ENCODE peak calls at places on chromosomes 2 and 18, in nine cellular contexts. X is HepG2, R is spleen, Q is uterus, A is ovary, S is body of pancreas, N is HCT116, V is esophagus squamous epithelium, G is IMR-90. U is an unnamed sample.

GRCh38 chr2:185130685-185131084 is 532.4 kb downstream of the ZNF804A start:
- DNase-seq in X (no peak), A (no peak), V (no peak), G (no peak), N (no peak), Q (no peak), R (no peak), S (no peak), U (no peak)

GRCh38 chr2:8193146-8193545 is 488.7 kb upstream of the ID2 start:
- DNase-seq in S (no peak), A (no peak), X (no peak), N (no peak), R (no peak), G (peak; percentile 55), V (no peak), Q (no peak), U (no peak)

GRCh38 chr18:48003426-48004349 is 73.2 kb upstream of the SMAD2 start:
- DNase-seq in R (no peak), S (peak; percentile 90), X (no peak), G (no peak), Q (peak; percentile 34), V (no peak), N (peak; percentile 72), A (no peak), U (peak; percentile 66)

GRCh38 chr2:144645055-144645778 is 125.3 kb upstream of the ZEB2 start:
- DNase-seq in V (no peak), N (no peak), Q (no peak), R (no peak), S (no peak), X (no peak), G (peak; percentile 56), A (no peak), U (no peak)

GRCh38 chr2:41967426-41968181 is 80.2 kb upstream of the PKDCC start:
- DNase-seq in V (no peak), N (no peak), A (no peak), S (peak; percentile 39), G (no peak), Q (peak; percentile 40), R (no peak), X (no peak), U (peak; percentile 24)

GRCh38 chr18:52874774-52875173 is 534.8 kb downstream of the DCC start:
- DNase-seq in A (no peak), R (no peak), S (no peak), N (no peak), G (no peak), V (no peak), Q (no peak), X (no peak), U (no peak)

GRCh38 chr18:5955861-5956260 is 60.5 kb upstream of the TMEM200C start:
- DNase-seq in Q (no peak), S (no peak), N (no peak), X (no peak), R (no peak), A (no peak), V (no peak), G (peak; percentile 33), U (no peak)

GRCh38 chr2:101083613-101084012 is 67.6 kb downstream of the TBC1D8 start:
- DNase-seq in S (no peak), G (no peak), X (no peak), V (no peak), Q (no peak), A (no peak), N (no peak), R (no peak), U (no peak)

DNA sequence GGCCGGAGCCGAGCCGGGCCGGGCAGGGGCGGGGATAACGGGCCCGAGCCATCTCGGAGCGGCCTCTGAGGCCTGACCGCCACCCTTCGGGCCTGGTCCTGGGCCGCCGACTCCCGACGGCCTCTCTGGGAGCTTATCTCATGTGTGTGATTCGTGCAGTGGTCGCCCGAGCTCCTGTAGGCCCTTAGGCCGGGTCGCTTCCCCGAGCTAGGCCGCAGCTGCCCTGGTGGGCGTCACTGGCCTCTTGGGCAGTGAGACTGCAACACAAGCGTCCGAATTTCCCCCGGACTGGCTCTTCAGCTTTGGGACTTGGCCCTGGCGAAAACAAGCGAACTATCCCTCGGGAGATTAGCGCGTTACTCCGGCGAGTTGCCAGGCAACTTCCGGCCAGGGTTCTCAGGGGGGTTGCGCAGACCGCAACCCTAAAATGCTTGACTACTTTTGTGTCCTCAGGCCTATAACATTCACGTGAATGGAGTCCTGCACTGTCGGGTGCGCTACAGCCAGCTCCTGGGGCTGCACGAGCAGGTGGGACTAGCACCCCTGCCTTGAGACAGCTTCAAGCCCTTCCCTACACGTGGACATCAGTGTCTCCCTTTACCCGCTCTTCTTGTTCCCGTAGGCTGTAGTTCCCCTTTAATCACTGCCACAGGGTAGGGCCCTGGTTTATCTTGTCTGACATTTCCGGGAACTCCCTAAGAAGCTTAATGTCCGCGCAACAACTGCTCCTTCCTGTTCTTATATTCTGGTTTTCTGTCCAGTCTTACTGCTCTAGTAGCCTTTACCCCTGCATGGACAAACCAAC is 602 bp downstream of the SNX17 start:
- DNase-seq in Q (no peak), R (no peak), G (peak; percentile 53), N (no peak), V (no peak), X (no peak), A (peak; percentile 66), S (no peak), U (peak; percentile 35)
- TF ChIP-seq POLR2A in Q (no peak), R (no peak), G (no peak), N (no peak), V (no peak), X (peak; percentile 68), A (no peak), S (no peak), U (no peak)

GRCh38 chr2:128511731-128512663 is 193.3 kb upstream of the HS6ST1 start:
- DNase-seq in V (no peak), Q (no peak), A (no peak), N (no peak), X (no peak), S (no peak), R (peak; percentile 62), G (no peak), U (no peak)

GRCh38 chr2:128513416-128514283 is 195.0 kb upstream of the HS6ST1 start:
- DNase-seq in A (no peak), X (no peak), G (no peak), S (no peak), Q (no peak), V (no peak), N (no peak), R (peak; percentile 81), U (peak; percentile 49)

GRCh38 chr2:128512664-128513415 is 194.2 kb upstream of the HS6ST1 start:
- DNase-seq in Q (no peak), A (no peak), R (peak; percentile 65), V (no peak), S (no peak), X (no peak), N (no peak), G (no peak), U (no peak)

GRCh38 chr2:128516938-128517337 is 198.3 kb upstream of the HS6ST1 start:
- DNase-seq in R (no peak), V (no peak), G (no peak), S (no peak), A (no peak), Q (no peak), N (no peak), X (no peak), U (no peak)

DNA sequence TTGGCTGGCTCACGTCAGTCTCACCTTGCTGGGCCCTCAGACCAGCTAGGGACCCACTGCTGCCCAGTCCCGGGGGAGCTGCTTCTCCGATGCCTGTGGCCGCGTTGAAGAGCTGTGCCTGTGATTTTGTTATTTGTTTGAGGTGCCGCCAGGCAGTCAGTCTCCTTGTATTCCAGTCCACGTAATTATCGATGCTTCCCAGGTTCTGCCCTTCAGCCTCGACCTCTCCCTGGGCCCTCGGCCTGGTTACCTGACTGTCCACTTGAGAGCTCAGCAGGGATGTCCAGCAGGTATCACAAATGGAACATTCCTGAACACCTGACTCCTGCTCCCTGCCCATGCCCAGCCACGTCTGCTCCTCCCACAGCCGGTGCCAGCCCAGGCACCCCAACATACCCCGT is 195.9 kb upstream of the HS6ST1 start:
- DNase-seq in R (peak; percentile 74), V (no peak), Q (no peak), A (no peak), G (no peak), S (no peak), N (no peak), X (no peak), U (no peak)
- H3K27ac ChIP-seq in R (no peak overlapping the region), V (no peak overlapping the region), Q (no peak overlapping the region), A (no peak overlapping the region), G (no peak overlapping the region), S (no peak overlapping the region), N (no peak overlapping the region), X (no peak overlapping the region), U (no peak overlapping the region)

GRCh38 chr2:190970872-190971506 is 43.0 kb downstream of the STAT1 start:
- DNase-seq in X (no peak), R (no peak), Q (no peak), N (no peak), A (no peak), G (no peak), V (no peak), S (no peak), U (no peak)

GRCh38 chr2:190973726-190974628 is 40.0 kb downstream of the STAT1 start:
- DNase-seq in N (no peak), V (no peak), R (no peak), Q (no peak), S (no peak), A (no peak), X (no peak), G (no peak), U (no peak)

GRCh38 chr2:190972846-190973245 is 41.1 kb downstream of the STAT1 start:
- DNase-seq in S (no peak), V (no peak), R (no peak), X (no peak), Q (no peak), A (no peak), G (no peak), N (no peak), U (no peak)

GRCh38 chr2:190973262-190973661 is 40.7 kb downstream of the STAT1 start:
- DNase-seq in Q (no peak), N (no peak), G (no peak), A (no peak), V (no peak), S (no peak), R (no peak), X (no peak), U (no peak)

GRCh38 chr2:190972213-190972612 is 41.8 kb downstream of the STAT1 start:
- DNase-seq in Q (no peak), X (no peak), G (no peak), V (no peak), N (no peak), A (no peak), R (no peak), S (no peak), U (no peak)
- H3K36me3 ChIP-seq in Q (no peaks in the 10 kb centered on the region), X (peaks cover 88% of the 10 kb centered on the region), G (peaks cover 48% of the 10 kb centered on the region), V (peaks cover 13% of the 10 kb centered on the region), N (peaks cover 65% of the 10 kb centered on the region), A (no peaks in the 10 kb centered on the region), R (peaks cover 99% of the 10 kb centered on the region), S (no peaks in the 10 kb centered on the region), U (peaks cover 97% of the 10 kb centered on the region)

GRCh38 chr2:179020156-179020750 is 29.7 kb downstream of the CCDC141 start:
- DNase-seq in X (peak; percentile 44), N (peak; percentile 51), Q (no peak), A (no peak), V (no peak), S (peak; percentile 63), G (no peak), R (no peak), U (peak; percentile 25)

GRCh38 chr2:179021258-179021657 is 28.7 kb downstream of the CCDC141 start:
- DNase-seq in Q (no peak), X (no peak), S (no peak), G (no peak), V (no peak), A (no peak), R (no peak), N (no peak), U (no peak)

GRCh38 chr2:179019260-179019659 is 30.7 kb downstream of the CCDC141 start:
- DNase-seq in S (no peak), A (no peak), R (no peak), X (no peak), N (no peak), V (no peak), Q (no peak), G (no peak), U (no peak)

GRCh38 chr2:179022685-179023084 is 27.3 kb downstream of the CCDC141 start:
- DNase-seq in V (no peak), Q (no peak), G (no peak), X (no peak), S (no peak), A (no peak), R (no peak), N (no peak), U (peak; percentile 22)

DNA sequence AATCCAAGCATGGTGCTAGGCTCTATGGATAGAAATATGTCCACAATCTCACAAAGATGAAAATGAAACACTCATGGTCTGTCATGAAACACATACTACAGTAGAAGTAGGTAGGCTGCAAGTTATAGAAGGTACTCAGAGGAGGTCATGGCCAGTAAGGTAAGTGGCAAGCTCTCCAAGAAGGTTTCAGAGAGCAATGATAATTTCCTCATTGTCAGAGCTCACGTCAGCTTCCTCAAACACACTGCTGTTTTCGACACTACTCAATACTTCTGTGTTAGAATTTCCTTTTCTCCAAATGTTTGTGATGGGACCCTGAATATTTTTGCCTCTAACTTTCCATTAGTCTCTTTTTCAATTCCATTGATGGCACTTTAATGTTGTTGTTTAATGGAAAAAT is 25.5 kb downstream of the CCDC141 start:
- DNase-seq in A (no peak), X (no peak), G (no peak), S (no peak), V (no peak), Q (no peak), R (no peak), N (no peak), U (no peak)
- TF ChIP-seq POLR2A in A (no peak), X (no peak), G (no peak), S (no peak), V (no peak), Q (no peak), R (no peak), N (no peak), U (no peak)